ENCODE peak calls at places on chromosomes 7 and 10, in seven cellular contexts. N, U, T, Y, F, Q and Z are unnamed samples.
A peak's percentile ranks its signal among the peaks of the same experiment; 100 is the strongest.

GRCh38 chr10:37584643-37585042 is 272.8 kb downstream of the ZNF248 start:
- DNase-seq in N (no peak), U (no peak), T (no peak), Y (no peak), F (no peak), Q (no peak), Z (no peak)

GRCh38 chr7:44959956-44960640 is 18.7 kb downstream of the MYO1G start:
- DNase-seq in N (no peak), U (no peak), T (no peak), Y (no peak), F (no peak), Q (no peak), Z (no peak)

GRCh38 chr7:130998993-130999602 is 265.1 kb upstream of the KLF14 start:
- DNase-seq in N (no peak), U (no peak), T (peak; percentile 88), Y (no peak), F (no peak), Q (peak; percentile 76), Z (peak; percentile 43)

GRCh38 chr7:82423446-82423845 is 20.1 kb downstream of the CACNA2D1 start:
- DNase-seq in N (no peak), U (no peak), T (no peak), Y (no peak), F (no peak), Q (no peak), Z (no peak)

GRCh38 chr10:110867807-110868465 is 3.8 kb upstream of the PDCD4 start:
- DNase-seq in N (no peak), U (no peak), T (no peak), Y (no peak), F (no peak), Q (no peak), Z (no peak)

GRCh38 chr10:125479059-125479458 is 203.9 kb downstream of the TEX36 start:
- DNase-seq in N (no peak), U (no peak), T (peak; percentile 79), Y (no peak), F (no peak), Q (peak; percentile 52), Z (no peak)

GRCh38 chr10:66151346-66151745 is 774.5 kb upstream of the LRRTM3 start:
- DNase-seq in N (no peak), U (no peak), T (peak; percentile 22), Y (no peak), F (no peak), Q (no peak), Z (peak; percentile 32)

GRCh38 chr7:133794490-133794889 is 332.6 kb upstream of the LRGUK start:
- DNase-seq in N (no peak), U (no peak), T (peak; percentile 31), Y (no peak), F (no peak), Q (no peak), Z (peak; percentile 26)

GRCh38 chr7:22361795-22362194 is 4.8 kb upstream of the RAPGEF5 start:
- DNase-seq in N (no peak), U (no peak), T (peak; percentile 58), Y (no peak), F (no peak), Q (peak; percentile 6), Z (no peak)

GRCh38 chr7:48182736-48183369 is 11.6 kb downstream of the ABCA13 start:
- DNase-seq in N (no peak), U (no peak), T (no peak), Y (no peak), F (no peak), Q (peak; percentile 75), Z (peak; percentile 8)

GRCh38 chr10:89861584-89862287 is 160.3 kb downstream of the KIF20B start:
- DNase-seq in N (no peak), U (no peak), T (peak; percentile 91), Y (peak; percentile 7), F (no peak), Q (peak; percentile 88), Z (peak; percentile 83)

GRCh38 chr7:106717997-106718871 is 57.3 kb upstream of the CCDC71L start:
- DNase-seq in N (no peak), U (peak; percentile 37), T (peak; percentile 97), Y (no peak), F (peak; percentile 81), Q (peak; percentile 99), Z (peak; percentile 98)